ENCODE peak calls at places on chromosome 6, in eight cellular contexts. Y is Panc1, J is GM06990, U is upper lobe of right lung, A is colonic mucosa, Q is uterus, P is psoas muscle, S is left lung. T is an unnamed sample.

GRCh38 chr6:79422666-79423065 is 114.6 kb downstream of the LCA5 start:
- DNase-seq in J (no peak), Y (no peak), Q (no peak), A (no peak), U (no peak), S (no peak), P (no peak), T (no peak)

GRCh38 chr6:21731411-21732031 is 138.0 kb downstream of the SOX4 start:
- DNase-seq in Y (no peak), S (peak; percentile 57), Q (no peak), J (no peak), P (no peak), A (no peak), U (no peak), T (peak; percentile 67)

GRCh38 chr6:11484441-11484840 is 53.1 kb upstream of the TMEM170B start:
- DNase-seq in S (no peak), J (no peak), P (no peak), A (no peak), U (no peak), Y (no peak), Q (no peak), T (no peak)

GRCh38 chr6:13872681-13873080 is 52.1 kb upstream of the RNF182 start:
- DNase-seq in Y (no peak), U (no peak), S (no peak), Q (no peak), A (no peak), P (no peak), J (no peak), T (no peak)

GRCh38 chr6:36239710-36240256 is 30.1 kb upstream of the PNPLA1 start:
- DNase-seq in S (no peak), Y (no peak), U (no peak), P (no peak), J (no peak), A (no peak), Q (no peak), T (no peak)

GRCh38 chr6:16334671-16335070 is 96.3 kb downstream of the GMPR start:
- DNase-seq in P (peak; percentile 76), S (peak; percentile 78), A (peak; percentile 57), Q (peak; percentile 78), Y (no peak), U (no peak), J (no peak), T (peak; percentile 95)

GRCh38 chr6:129731396-129731795 is 21.4 kb upstream of the ARHGAP18 start:
- DNase-seq in S (no peak), U (no peak), Y (no peak), J (no peak), A (no peak), P (no peak), Q (no peak), T (no peak)

GRCh38 chr6:37006793-37007339 is 1.4 kb downstream of the FGD2 start:
- DNase-seq in U (no peak), A (no peak), S (no peak), P (no peak), J (no peak), Y (no peak), Q (no peak), T (peak; percentile 33)

GRCh38 chr6:162238675-162239074 is 488.9 kb downstream of the PRKN start:
- DNase-seq in J (no peak), Q (no peak), Y (no peak), A (no peak), U (no peak), P (no peak), S (no peak), T (no peak)

GRCh38 chr6:65707134-65707826 is at the start of gene EYS:
- DNase-seq in U (no peak), J (no peak), Y (no peak), Q (no peak), A (no peak), S (no peak), P (no peak), T (no peak)

GRCh38 chr6:53048431-53049195 is 16.6 kb upstream of the FBXO9 start:
- DNase-seq in S (no peak), U (no peak), J (peak; percentile 25), P (no peak), A (no peak), Q (no peak), Y (no peak), T (peak; percentile 92)

GRCh38 chr6:148635070-148635743 is 111.6 kb upstream of the UST start:
- DNase-seq in P (no peak), U (no peak), S (no peak), A (no peak), J (no peak), Q (no peak), Y (no peak), T (no peak)

GRCh38 chr6:142518761-142519160 is 217.0 kb downstream of the ADGRG6 start:
- DNase-seq in U (no peak), J (no peak), Y (no peak), A (no peak), P (no peak), Q (no peak), S (no peak), T (no peak)

GRCh38 chr6:140609956-140610355 is 1235.5 kb upstream of the CITED2 start:
- DNase-seq in U (no peak), S (no peak), Y (no peak), A (no peak), P (no peak), J (no peak), Q (no peak), T (no peak)

GRCh38 chr6:100460650-100461204 is 4.0 kb downstream of the SIM1 start:
- DNase-seq in Y (no peak), J (no peak), A (no peak), P (no peak), U (no peak), S (no peak), Q (no peak), T (no peak)
- H3K4me3 ChIP-seq in Y (peak overlapping the region; percentile 73), J (no peak overlapping the region), A (no peak overlapping the region), P (peak overlapping the region; percentile 84), U (no peak overlapping the region), S (no peak overlapping the region), Q (no peak overlapping the region), T (no peak overlapping the region)

DNA sequence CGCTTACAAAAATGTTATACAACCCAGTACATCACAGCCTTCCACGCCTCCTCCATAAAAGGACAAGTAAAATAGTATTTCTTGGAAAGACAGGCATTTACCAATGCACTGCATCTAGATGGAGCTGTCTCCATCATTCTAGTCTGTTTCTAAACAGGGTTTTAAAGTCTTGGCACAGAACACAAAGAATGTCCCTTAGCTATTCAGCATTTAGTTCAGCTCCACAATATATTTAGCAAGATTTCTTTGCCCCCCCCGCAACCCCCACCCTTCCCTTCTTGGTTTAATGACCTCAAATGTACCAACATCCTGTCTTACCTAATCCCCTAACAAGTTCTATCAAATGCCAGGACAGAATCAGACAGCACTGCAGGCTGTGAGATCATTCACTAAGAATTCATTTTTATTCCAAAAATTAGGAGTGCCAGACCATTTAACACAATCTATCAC is 198.6 kb downstream of the BACH2 start:
- DNase-seq in J (no peak), P (peak; percentile 82), U (no peak), Y (no peak), S (no peak), Q (peak; percentile 71), A (no peak), T (peak; percentile 81)
- TF ChIP-seq CTCF in J (no peak), P (peak; percentile 37), U (peak; percentile 46), Y (peak; percentile 37), S (peak; percentile 17), Q (peak; percentile 38), A (no peak), T (peak; percentile 14)

GRCh38 chr6:50850223-50850751 is 31.6 kb downstream of the TFAP2B start:
- DNase-seq in P (no peak), J (no peak), S (no peak), Q (no peak), A (no peak), Y (no peak), U (no peak), T (no peak)
- H3K4me3 ChIP-seq in P (peak overlapping the region; percentile 57), J (no peak overlapping the region), S (no peak overlapping the region), Q (no peak overlapping the region), A (no peak overlapping the region), Y (no peak overlapping the region), U (no peak overlapping the region), T (no peak overlapping the region)

DNA sequence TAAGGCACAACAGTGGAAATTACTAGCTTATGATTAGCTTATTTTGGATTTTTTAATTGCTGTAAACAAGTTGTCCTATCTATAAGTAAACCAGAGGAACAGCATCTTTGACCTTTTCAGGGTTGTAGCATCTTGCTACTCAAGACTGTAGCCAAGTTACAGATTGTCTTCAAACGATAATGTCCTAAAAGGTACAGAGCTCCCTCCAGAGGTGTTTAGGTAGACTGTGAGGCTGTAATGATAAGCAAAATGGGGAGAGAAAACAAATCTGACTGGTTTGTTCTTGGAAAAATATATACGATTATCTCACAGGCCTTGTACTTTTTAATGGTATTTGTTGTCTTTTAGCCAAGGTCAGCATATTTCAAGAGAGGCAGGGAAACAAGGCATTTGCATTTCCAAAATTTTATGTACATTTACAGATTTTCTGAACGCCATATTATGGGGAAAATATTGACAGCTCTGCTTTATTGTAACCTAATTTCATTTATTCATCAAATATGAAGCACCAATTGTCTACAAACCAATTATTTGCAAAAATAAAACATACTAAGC is 273.4 kb downstream of the MEI4 start:
- DNase-seq in S (no peak), J (no peak), A (no peak), Y (no peak), U (no peak), Q (no peak), P (no peak), T (no peak)
- TF ChIP-seq CTCF in S (no peak), J (peak; percentile 19), A (no peak), Y (peak; percentile 25), U (no peak), Q (no peak), P (no peak), T (no peak)

GRCh38 chr6:167153523-167153959 is 4.2 kb downstream of the GPR31 start:
- DNase-seq in U (no peak), A (no peak), P (no peak), S (no peak), Q (no peak), J (peak; percentile 74), Y (no peak), T (peak; percentile 55)

GRCh38 chr6:167154291-167154690 is 3.5 kb downstream of the GPR31 start:
- DNase-seq in Q (no peak), U (no peak), J (no peak), A (no peak), S (no peak), P (no peak), Y (no peak), T (no peak)

GRCh38 chr6:167150815-167151557 is 6.8 kb downstream of the GPR31 start:
- DNase-seq in U (no peak), S (no peak), J (peak; percentile 74), Q (no peak), P (no peak), Y (no peak), A (no peak), T (no peak)

GRCh38 chr6:167151648-167152047 is 6.1 kb downstream of the GPR31 start:
- DNase-seq in Q (no peak), S (no peak), A (no peak), U (no peak), P (no peak), J (peak; percentile 49), Y (no peak), T (no peak)

GRCh38 chr6:167152858-167153257 is 4.9 kb downstream of the GPR31 start:
- DNase-seq in Y (no peak), Q (no peak), S (no peak), U (no peak), A (no peak), J (peak; percentile 68), P (no peak), T (no peak)
- H3K4me3 ChIP-seq in Y (no peak overlapping the region), Q (no peak overlapping the region), S (no peak overlapping the region), U (peak overlapping the region; percentile 1), A (no peak overlapping the region), J (peak overlapping the region; percentile 53), P (no peak overlapping the region), T (no peak overlapping the region)

T was measured in cardiac fibroblast.